ENCODE peak calls at places on chromosomes 6 and 20, in nine cellular contexts. W is PC-9; L is T-cell; S is amniotic epithelial cell; K is astrocyte of the spinal cord; O is H4; Q is NCI-H510A treated with DMSO at 0.1 percent for 48 hours; Z is stimulated activated CD8-positive, alpha-beta memory T cell treated with anti-CD3 and anti-CD28 coated beads, Interleukin-7, amount 100 ng/mL, for 1 hour; E is H7. D is an unnamed sample.

GRCh38 chr20:44644384-44645131 is 6.9 kb downstream of the ADA start:
- DNase-seq in W (no peak), L (peak), S (no peak), K (no peak), O (no peak), Q (no peak), Z (no peak), E (no peak), D (no peak)

GRCh38 chr6:134480593-134480992 is 162.7 kb upstream of the SGK1 start:
- DNase-seq in W (no peak), L (no peak), S (no peak), K (peak), O (no peak), Q (no peak), Z (no peak), E (no peak), D (no peak)

GRCh38 chr6:2777249-2777648 is 12.1 kb downstream of the WRNIP1 start:
- DNase-seq in W (no peak), L (no peak), S (no peak), K (no peak), O (no peak), Q (no peak), Z (no peak), E (no peak), D (no peak)

GRCh38 chr20:3193806-3194616 is 10.5 kb downstream of the DDRGK1 start:
- DNase-seq in W (no peak), L (no peak), S (no peak), K (no peak), O (no peak), Q (no peak), Z (no peak), E (peak), D (no peak)

GRCh38 chr20:19835533-19836222 is 77.6 kb downstream of the RIN2 start:
- DNase-seq in W (no peak), L (no peak), S (no peak), K (no peak), O (no peak), Q (no peak), Z (no peak), E (no peak), D (no peak)

GRCh38 chr20:47656313-47656712 is 129.0 kb downstream of the SULF2 start:
- DNase-seq in W (no peak), L (no peak), S (no peak), K (no peak), O (no peak), Q (no peak), Z (no peak), E (no peak), D (no peak)

GRCh38 chr6:130485870-130486269 is 120.1 kb downstream of the TMEM200A start:
- DNase-seq in W (no peak), L (no peak), S (no peak), K (no peak), O (no peak), Q (no peak), Z (no peak), E (no peak), D (no peak)

GRCh38 chr6:149696904-149697303 is 21.0 kb downstream of the LATS1 start:
- DNase-seq in W (no peak), L (no peak), S (peak), K (no peak), O (no peak), Q (no peak), Z (no peak), E (no peak), D (no peak)

GRCh38 chr6:129124334-129124733 is 241.4 kb downstream of the LAMA2 start:
- DNase-seq in W (no peak), L (no peak), S (no peak), K (no peak), O (no peak), Q (no peak), Z (no peak), E (peak), D (no peak)

GRCh38 chr6:157999100-158000051 is 17.7 kb downstream of the SYNJ2 start:
- DNase-seq in W (no peak), L (no peak), S (no peak), K (no peak), O (no peak), Q (no peak), Z (no peak), E (no peak), D (no peak)

GRCh38 chr6:26157838-26158580 is 70.8 kb downstream of the HFE start:
- DNase-seq in W (peak), L (peak), S (peak), K (peak), O (peak), Q (peak), Z (peak), E (peak), D (peak)

GRCh38 chr20:64104667-64105451 is 2.5 kb downstream of the NPBWR2 start:
- DNase-seq in W (peak), L (no peak), S (no peak), K (no peak), O (no peak), Q (no peak), Z (no peak), E (no peak), D (no peak)

GRCh38 chr6:156977527-156978291 is 200.5 kb downstream of the ARID1B start:
- DNase-seq in W (no peak), L (no peak), S (peak), K (peak), O (peak), Q (peak), Z (no peak), E (no peak), D (peak)